ENCODE peak calls at places on chromosomes 13 and 19, in five cellular contexts. J is right lobe of liver; N is fibroblast of villous mesenchyme; F is CD8-positive, alpha-beta T cell; O is SK-N-MC. D is an unnamed sample.

GRCh38 chr13:94192576-94192975 is 286.9 kb downstream of the DCT start:
- DNase-seq in J (no peak), N (peak; percentile 39), O (no peak), F (no peak), D (peak; percentile 77)

GRCh38 chr13:111359237-111359915 is 38.9 kb downstream of the TEX29 start:
- DNase-seq in J (no peak), F (no peak), N (no peak), O (no peak), D (no peak)

GRCh38 chr13:29939158-29939557 is 88.7 kb upstream of the UBL3 start:
- DNase-seq in N (no peak), F (no peak), J (no peak), O (no peak), D (no peak)

GRCh38 chr19:2307518-2308012 is 389 bp downstream of the LINGO3 start:
- DNase-seq in J (no peak), O (no peak), F (no peak), N (no peak), D (no peak)

GRCh38 chr13:100987993-100988392 is 313.4 kb upstream of the TMTC4 start:
- DNase-seq in O (no peak), F (no peak), J (no peak), N (peak; percentile 36), D (no peak)

GRCh38 chr13:55999709-56000108 is 1141.0 kb upstream of the PRR20A start:
- DNase-seq in J (no peak), O (no peak), F (no peak), N (no peak), D (no peak)

GRCh38 chr19:39270091-39270871 is 2.1 kb downstream of the IFNL2 start:
- DNase-seq in J (no peak), O (no peak), F (no peak), N (peak; percentile 17), D (no peak)

GRCh38 chr13:40813662-40814454 is 24.4 kb downstream of the SLC25A15 start:
- DNase-seq in O (no peak), F (no peak), J (no peak), N (peak; percentile 56), D (peak; percentile 58)

GRCh38 chr19:16587031-16588023 is 15.1 kb upstream of the SLC35E1 start:
- DNase-seq in F (peak; percentile 83), J (no peak), O (no peak), N (peak; percentile 60), D (peak; percentile 96)

GRCh38 chr19:12982648-12983047 is 12.6 kb upstream of the NFIX start:
- DNase-seq in F (no peak), N (no peak), J (no peak), O (no peak), D (no peak)

GRCh38 chr13:77896536-77896935 is 22.1 kb downstream of the EDNRB start:
- DNase-seq in N (peak; percentile 45), O (no peak), J (no peak), F (no peak), D (no peak)